ENCODE peak calls at places on chromosomes 5 and 9, in five cellular contexts. M, S, A, E and F are unnamed samples.

GRCh38 chr9:19517202-19517942 is 108.6 kb downstream of the ACER2 start:
- DNase-seq in M (no peak), E (no peak), A (peak), S (no peak), F (no peak)

GRCh38 chr5:176817864-176818377 is 7.6 kb downstream of the UNC5A start:
- DNase-seq in M (no peak), E (no peak), S (no peak), A (peak), F (no peak)

GRCh38 chr9:121322037-121322736 is 47.9 kb downstream of the STOM start:
- DNase-seq in S (no peak), A (no peak), E (no peak), M (no peak), F (peak)

GRCh38 chr5:472656-473343 is 29.8 kb downstream of the EXOC3 start:
- DNase-seq in M (peak), S (peak), A (peak), E (peak), F (peak)

GRCh38 chr9:100186356-100186755 is 87.3 kb downstream of the INVS start:
- DNase-seq in A (no peak), S (no peak), M (no peak), E (no peak), F (no peak)

GRCh38 chr5:154368041-154368800 is 77.6 kb upstream of the SAP30L start:
- DNase-seq in A (no peak), E (no peak), S (peak), M (no peak), F (peak)

GRCh38 chr9:127133739-127134167 is 11.3 kb upstream of the ANGPTL2 start:
- DNase-seq in M (no peak), S (peak), A (no peak), E (no peak), F (no peak)

GRCh38 chr9:127545196-127546124 is 66.6 kb upstream of the STXBP1 start:
- DNase-seq in E (no peak), S (no peak), A (no peak), M (no peak), F (peak)

GRCh38 chr9:113886471-113886870 is 10.4 kb downstream of the ZNF618 start:
- DNase-seq in M (no peak), A (no peak), S (no peak), E (no peak), F (peak)

GRCh38 chr5:142070000-142070399 is 38.6 kb upstream of the NDFIP1 start:
- DNase-seq in E (no peak), M (no peak), S (no peak), A (no peak), F (no peak)

GRCh38 chr5:1181451-1182359 is 19.7 kb upstream of the SLC6A19 start:
- DNase-seq in S (peak), M (no peak), A (no peak), E (no peak), F (no peak)

GRCh38 chr9:89994988-89995613 is 390.3 kb downstream of the GADD45G start:
- DNase-seq in E (no peak), M (no peak), S (no peak), A (no peak), F (no peak)

GRCh38 chr9:85729882-85730281 is 11.9 kb downstream of the AGTPBP1 start:
- DNase-seq in A (no peak), M (no peak), E (no peak), S (no peak), F (no peak)

GRCh38 chr5:6435356-6435755 is 13.3 kb upstream of the UBE2QL1 start:
- DNase-seq in S (no peak), A (peak), E (no peak), M (no peak), F (no peak)

GRCh38 chr5:69265931-69266330 is 31.2 kb downstream of the CDK7 start:
- DNase-seq in S (no peak), E (no peak), A (peak), M (no peak), F (no peak)

GRCh38 chr5:88145603-88146467 is 122.8 kb downstream of the TMEM161B start:
- DNase-seq in E (no peak), S (no peak), M (no peak), A (peak), F (no peak)

GRCh38 chr5:116765441-116765840 is 190.8 kb upstream of the SEMA6A start:
- DNase-seq in M (no peak), S (no peak), A (no peak), E (no peak), F (no peak)

GRCh38 chr5:168578006-168578405 is 1.2 kb downstream of the PANK3 start:
- DNase-seq in S (no peak), A (no peak), E (no peak), M (no peak), F (no peak)